ENCODE peak calls at places on chromosomes 1 and 21, in five cellular contexts. K is DMS 273 treated with DMSO at 0.1 percent for 48 hours, B is hippocampal formation, R is H9, H is posterior cingulate gyrus. W is an unnamed sample.

GRCh38 chr1:114094303-114094663 is 59.4 kb downstream of the SYT6 start:
- DNase-seq in K (no peak), B (no peak), R (no peak), H (no peak), W (no peak)

GRCh38 chr1:43024905-43025304 is 66.2 kb upstream of the SLC2A1 start:
- DNase-seq in K (no peak), B (no peak), R (no peak), H (no peak), W (no peak)

GRCh38 chr1:1781526-1781903 is 3.2 kb upstream of the NADK start:
- DNase-seq in K (no peak), B (no peak), R (peak; percentile 42), H (no peak), W (no peak)

GRCh38 chr1:175193339-175193950 is 869 bp upstream of the KIAA0040 start:
- DNase-seq in K (no peak), B (no peak), R (no peak), H (no peak), W (peak; percentile 16)

GRCh38 chr21:33020558-33021100 is 5.1 kb upstream of the OLIG2 start:
- DNase-seq in K (no peak), B (no peak), R (no peak), H (no peak), W (no peak)

GRCh38 chr1:5424802-5425201 is 567.4 kb downstream of the NPHP4 start:
- DNase-seq in K (no peak), B (no peak), R (peak; percentile 61), H (no peak), W (no peak)

GRCh38 chr1:4397196-4397595 is 257.2 kb upstream of the AJAP1 start:
- DNase-seq in K (no peak), B (peak; percentile 19), R (no peak), H (no peak), W (peak; percentile 26)

GRCh38 chr1:227654858-227655752 is 80.0 kb downstream of the JMJD4 start:
- DNase-seq in K (no peak), B (no peak), R (no peak), H (no peak), W (no peak)

GRCh38 chr1:10195570-10195969 is 14.8 kb upstream of the KIF1B start:
- DNase-seq in K (no peak), B (no peak), R (no peak), H (no peak), W (no peak)

GRCh38 chr1:177164380-177165068 is at the start of gene ASTN1:
- DNase-seq in K (no peak), B (peak; percentile 42), R (peak; percentile 61), H (peak; percentile 43), W (peak; percentile 59)

GRCh38 chr1:228061411-228062084 is 21.0 kb upstream of the ARF1 start:
- DNase-seq in K (no peak), B (no peak), R (no peak), H (no peak), W (no peak)

GRCh38 chr1:44911042-44911441 is 68.0 kb upstream of the PTCH2 start:
- DNase-seq in K (no peak), B (no peak), R (no peak), H (no peak), W (no peak)

GRCh38 chr1:29122987-29123870 is 474 bp downstream of the TMEM200B start:
- DNase-seq in K (no peak), B (no peak), R (no peak), H (no peak), W (no peak)